ENCODE peak calls at places on chromosomes 12 and 14, in four cellular contexts. One of them, this sample, is unnamed.

GRCh38 chr14:55451398-55451797 is 11.0 kb upstream of the TBPL2 start:
- DNase-seq in DMS 273 treated with DMSO at 0.1 percent for 48 hours: no peak
- DNase-seq in AG08395: no peak
- DNase-seq in neuronal stem cell: no peak
- DNase-seq in this sample: no peak

GRCh38 chr12:64273527-64274403 is 51.7 kb upstream of the KICS2 start:
- DNase-seq in DMS 273 treated with DMSO at 0.1 percent for 48 hours: no peak
- DNase-seq in AG08395: peak
- DNase-seq in neuronal stem cell: no peak
- DNase-seq in this sample: peak

GRCh38 chr12:49698619-49699545 is 8.3 kb downstream of the FMNL3 start:
- DNase-seq in DMS 273 treated with DMSO at 0.1 percent for 48 hours: no peak
- DNase-seq in AG08395: peak
- DNase-seq in neuronal stem cell: no peak
- DNase-seq in this sample: peak

GRCh38 chr12:80857311-80857710 is 80.4 kb downstream of the LIN7A start:
- DNase-seq in DMS 273 treated with DMSO at 0.1 percent for 48 hours: no peak
- DNase-seq in AG08395: peak
- DNase-seq in neuronal stem cell: no peak
- DNase-seq in this sample: peak

GRCh38 chr12:93363854-93364297 is 13.8 kb upstream of the NUDT4 start:
- DNase-seq in DMS 273 treated with DMSO at 0.1 percent for 48 hours: no peak
- DNase-seq in AG08395: no peak
- DNase-seq in neuronal stem cell: no peak
- DNase-seq in this sample: no peak

GRCh38 chr12:112153900-112154234 is 28.5 kb downstream of the TRAFD1 start:
- DNase-seq in DMS 273 treated with DMSO at 0.1 percent for 48 hours: no peak
- DNase-seq in AG08395: no peak
- DNase-seq in neuronal stem cell: no peak
- DNase-seq in this sample: no peak

GRCh38 chr14:20986811-20987210 is 3.0 kb upstream of the METTL17 start:
- DNase-seq in DMS 273 treated with DMSO at 0.1 percent for 48 hours: no peak
- DNase-seq in AG08395: peak
- DNase-seq in neuronal stem cell: no peak
- DNase-seq in this sample: peak

GRCh38 chr12:47032644-47033043 is 46.8 kb upstream of the PCED1B start:
- DNase-seq in DMS 273 treated with DMSO at 0.1 percent for 48 hours: no peak
- DNase-seq in AG08395: peak
- DNase-seq in neuronal stem cell: no peak
- DNase-seq in this sample: peak

GRCh38 chr12:129830796-129831195 is 73.0 kb downstream of the TMEM132D start:
- DNase-seq in DMS 273 treated with DMSO at 0.1 percent for 48 hours: no peak
- DNase-seq in AG08395: no peak
- DNase-seq in neuronal stem cell: no peak
- DNase-seq in this sample: no peak

GRCh38 chr14:89720741-89721315 is 233.7 kb downstream of the EFCAB11 start:
- DNase-seq in DMS 273 treated with DMSO at 0.1 percent for 48 hours: no peak
- DNase-seq in AG08395: no peak
- DNase-seq in neuronal stem cell: no peak
- DNase-seq in this sample: peak

GRCh38 chr14:63468273-63468672 is 74.9 kb downstream of the PPP2R5E start:
- DNase-seq in DMS 273 treated with DMSO at 0.1 percent for 48 hours: no peak
- DNase-seq in AG08395: no peak
- DNase-seq in neuronal stem cell: no peak
- DNase-seq in this sample: no peak

GRCh38 chr14:77882098-77882497 is 82.2 kb downstream of the ADCK1 start:
- DNase-seq in DMS 273 treated with DMSO at 0.1 percent for 48 hours: peak
- DNase-seq in AG08395: peak
- DNase-seq in neuronal stem cell: no peak
- DNase-seq in this sample: no peak

GRCh38 chr12:58668831-58669230 is 251.5 kb downstream of the LRIG3 start:
- DNase-seq in DMS 273 treated with DMSO at 0.1 percent for 48 hours: no peak
- DNase-seq in AG08395: peak
- DNase-seq in neuronal stem cell: no peak
- DNase-seq in this sample: peak

GRCh38 chr12:44296624-44297197 is 460.8 kb downstream of the TMEM117 start:
- DNase-seq in DMS 273 treated with DMSO at 0.1 percent for 48 hours: no peak
- DNase-seq in AG08395: no peak
- DNase-seq in neuronal stem cell: no peak
- DNase-seq in this sample: no peak

GRCh38 chr12:51326762-51327439 is 2.9 kb upstream of the BIN2 start:
- DNase-seq in DMS 273 treated with DMSO at 0.1 percent for 48 hours: no peak
- DNase-seq in AG08395: peak
- DNase-seq in neuronal stem cell: no peak
- DNase-seq in this sample: peak

GRCh38 chr12:53047221-53048032 is 2.4 kb upstream of the TNS2 start:
- DNase-seq in DMS 273 treated with DMSO at 0.1 percent for 48 hours: no peak
- DNase-seq in AG08395: peak
- DNase-seq in neuronal stem cell: peak
- DNase-seq in this sample: peak

GRCh38 chr14:98210045-98210678 is 1061.8 kb downstream of the BCL11B start:
- DNase-seq in DMS 273 treated with DMSO at 0.1 percent for 48 hours: no peak
- DNase-seq in AG08395: no peak
- DNase-seq in neuronal stem cell: no peak
- DNase-seq in this sample: no peak

GRCh38 chr14:67111031-67111430 is 78.2 kb upstream of the GARIN2 start:
- DNase-seq in DMS 273 treated with DMSO at 0.1 percent for 48 hours: no peak
- DNase-seq in AG08395: no peak
- DNase-seq in neuronal stem cell: no peak
- DNase-seq in this sample: no peak

GRCh38 chr14:101191086-101191881 is 287.8 kb upstream of the RTL1 start:
- DNase-seq in DMS 273 treated with DMSO at 0.1 percent for 48 hours: no peak
- DNase-seq in AG08395: no peak
- DNase-seq in neuronal stem cell: no peak
- DNase-seq in this sample: no peak

GRCh38 chr14:105142651-105143450 is 25.7 kb downstream of the JAG2 start:
- DNase-seq in DMS 273 treated with DMSO at 0.1 percent for 48 hours: no peak
- DNase-seq in AG08395: no peak
- DNase-seq in neuronal stem cell: no peak
- DNase-seq in this sample: no peak

GRCh38 chr12:124993568-124994434 is at the start of gene BRI3BP:
- DNase-seq in DMS 273 treated with DMSO at 0.1 percent for 48 hours: no peak
- DNase-seq in AG08395: peak
- DNase-seq in neuronal stem cell: peak
- DNase-seq in this sample: peak

GRCh38 chr12:65163755-65164154 is 5.6 kb upstream of the LEMD3 start:
- DNase-seq in DMS 273 treated with DMSO at 0.1 percent for 48 hours: no peak
- DNase-seq in AG08395: no peak
- DNase-seq in neuronal stem cell: no peak
- DNase-seq in this sample: no peak

GRCh38 chr12:49389092-49389703 is 21.9 kb downstream of the SPATS2 start:
- DNase-seq in DMS 273 treated with DMSO at 0.1 percent for 48 hours: no peak
- DNase-seq in AG08395: no peak
- DNase-seq in neuronal stem cell: peak
- DNase-seq in this sample: no peak

GRCh38 chr14:69260979-69261605 is 1.1 kb downstream of the GALNT16 start:
- DNase-seq in DMS 273 treated with DMSO at 0.1 percent for 48 hours: no peak
- DNase-seq in AG08395: no peak
- DNase-seq in neuronal stem cell: peak
- DNase-seq in this sample: peak

This sample was measured in GM03348.